ENCODE peak calls at places on chromosomes 2 and 18, in nine cellular contexts. P is ovary, J is transverse colon, C is GM12878, Q is adrenal gland, M is IMR-90, Y is A549, G is endothelial cell of umbilical vein, E is body of pancreas. S is an unnamed sample.

GRCh38 chr2:227862741-227863588 is 8.5 kb upstream of the DAW1 start:
- DNase-seq in M (peak), J (no peak), C (no peak), Q (peak), Y (peak), E (no peak), P (no peak), G (peak), S (no peak)

GRCh38 chr2:186427970-186428369 is 58.1 kb upstream of the ZC3H15 start:
- DNase-seq in Y (no peak), M (no peak), E (no peak), C (no peak), J (no peak), Q (no peak), P (no peak), G (no peak), S (no peak)

GRCh38 chr2:106631281-106631680 is 144.1 kb downstream of the CD8B2 start:
- DNase-seq in J (no peak), G (no peak), M (no peak), Q (no peak), E (no peak), P (no peak), Y (no peak), C (no peak), S (no peak)

GRCh38 chr2:12493031-12493513 is 223.7 kb upstream of the TRIB2 start:
- DNase-seq in J (no peak), G (peak), P (peak), E (no peak), Q (peak), M (peak), Y (no peak), C (no peak), S (no peak)

GRCh38 chr2:241157841-241158545 is 7.7 kb downstream of the PPP1R7 start:
- DNase-seq in G (peak), J (no peak), E (no peak), Q (no peak), M (peak), Y (no peak), C (no peak), P (no peak), S (no peak)

GRCh38 chr2:201798252-201798918 is 8.0 kb upstream of the CDK15 start:
- DNase-seq in E (no peak), M (peak), G (peak), P (no peak), Y (no peak), C (no peak), J (no peak), Q (no peak), S (no peak)

GRCh38 chr2:239609583-239610310 is 208.9 kb upstream of the HDAC4 start:
- DNase-seq in G (no peak), J (no peak), C (no peak), P (no peak), Q (no peak), Y (no peak), M (no peak), E (no peak), S (no peak)

GRCh38 chr18:70907673-70908072 is 618.8 kb downstream of the SOCS6 start:
- DNase-seq in M (no peak), Q (no peak), C (no peak), Y (peak), J (no peak), E (no peak), G (peak), P (no peak), S (no peak)

GRCh38 chr2:158969717-158970521 is 1.5 kb downstream of the TANC1 start:
- DNase-seq in J (peak), C (no peak), G (peak), E (peak), Q (peak), M (peak), P (peak), Y (no peak), S (no peak)

GRCh38 chr18:1665064-1665463 is 760.4 kb downstream of the ADCYAP1 start:
- DNase-seq in M (no peak), G (no peak), J (no peak), P (no peak), Y (no peak), Q (no peak), E (no peak), C (no peak), S (no peak)

GRCh38 chr2:210544839-210545238 is 11.6 kb upstream of the CPS1 start:
- DNase-seq in J (no peak), G (no peak), M (no peak), E (no peak), Y (no peak), C (no peak), P (no peak), Q (no peak), S (no peak)

GRCh38 chr2:201858781-201859180 is 52.4 kb downstream of the CDK15 start:
- DNase-seq in E (peak), J (peak), M (peak), Y (no peak), C (no peak), Q (no peak), P (peak), G (peak), S (no peak)

GRCh38 chr2:156892449-156893335 is 364.8 kb upstream of the GALNT5 start:
- DNase-seq in J (no peak), Q (no peak), Y (peak), M (peak), G (peak), C (peak), P (no peak), E (no peak), S (no peak)

GRCh38 chr18:45719106-45719505 is 4.9 kb upstream of the SLC14A1 start:
- DNase-seq in E (no peak), P (no peak), Q (no peak), M (no peak), Y (no peak), J (no peak), C (no peak), G (no peak), S (no peak)

GRCh38 chr2:121189011-121189410 is 96.0 kb downstream of the TFCP2L1 start:
- DNase-seq in P (no peak), E (no peak), C (no peak), M (no peak), J (no peak), G (no peak), Y (no peak), Q (no peak), S (no peak)

GRCh38 chr2:120869659-120870466 is 134.2 kb downstream of the GLI2 start:
- DNase-seq in C (no peak), Y (no peak), M (peak), P (peak), J (no peak), E (no peak), Q (no peak), G (no peak), S (no peak)

GRCh38 chr2:122390406-122390805 is 635.0 kb downstream of the TSN start:
- DNase-seq in E (no peak), J (peak), C (peak), Q (no peak), Y (no peak), G (no peak), P (no peak), M (no peak), S (no peak)

GRCh38 chr18:68791801-68792200 is 6.1 kb upstream of the CCDC102B start:
- DNase-seq in Q (no peak), G (no peak), P (no peak), Y (no peak), J (no peak), C (no peak), M (peak), E (no peak), S (no peak)

GRCh38 chr18:13253786-13254755 is 35.5 kb downstream of the LDLRAD4 start:
- DNase-seq in P (no peak), M (no peak), G (no peak), J (no peak), Q (no peak), C (no peak), E (no peak), Y (no peak), S (no peak)

GRCh38 chr2:173903611-173904394 is 61.4 kb downstream of the SP3 start:
- DNase-seq in G (no peak), P (no peak), E (no peak), J (no peak), M (peak), C (no peak), Y (no peak), Q (no peak), S (no peak)

GRCh38 chr2:227325824-227326195 is 759 bp downstream of the MFF start:
- DNase-seq in J (peak), C (no peak), G (peak), P (peak), Q (peak), Y (peak), M (peak), E (peak), S (no peak)

GRCh38 chr2:195695002-195695631 is 38.1 kb downstream of the SLC39A10 start:
- DNase-seq in M (no peak), P (no peak), E (no peak), Q (no peak), G (no peak), C (no peak), Y (no peak), J (no peak), S (no peak)

GRCh38 chr2:195697681-195698220 is 40.7 kb downstream of the SLC39A10 start:
- DNase-seq in Q (no peak), J (no peak), Y (no peak), P (no peak), M (no peak), E (no peak), G (peak), C (no peak), S (no peak)

GRCh38 chr2:195696012-195696411 is 39.0 kb downstream of the SLC39A10 start:
- DNase-seq in Q (no peak), J (no peak), C (no peak), G (no peak), M (no peak), Y (no peak), P (no peak), E (no peak), S (no peak)

GRCh38 chr2:195706161-195706900 is 49.3 kb downstream of the SLC39A10 start:
- DNase-seq in Y (no peak), Q (no peak), J (no peak), P (no peak), G (no peak), E (no peak), C (no peak), M (peak), S (no peak)

DNA sequence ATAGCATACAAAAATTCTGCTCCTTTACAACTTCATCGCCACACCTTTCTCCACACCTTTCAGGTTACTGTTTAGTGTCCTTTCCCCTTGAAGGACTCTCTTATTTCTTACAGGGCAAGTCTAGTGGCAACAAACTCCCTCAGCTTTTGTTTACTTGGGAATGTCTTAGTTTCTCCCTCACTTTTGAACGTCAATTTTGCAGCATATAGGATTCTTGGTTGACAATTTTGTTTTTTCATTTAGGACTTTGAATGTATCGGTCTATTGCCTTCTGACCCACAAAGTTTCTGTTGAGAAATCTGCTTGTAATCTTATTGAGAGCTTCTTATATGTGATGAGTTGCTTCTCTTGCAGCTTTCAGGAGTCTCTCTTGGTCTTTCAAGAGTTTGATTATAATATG is 43.5 kb downstream of the SLC39A10 start:
- DNase-seq in G (no peak), Y (no peak), E (no peak), M (no peak), C (no peak), P (no peak), J (no peak), Q (no peak), S (no peak)
- TF ChIP-seq POLR2A in G (no peak), Y (no peak), E (no peak), M (no peak), C (no peak), P (no peak), J (no peak), Q (no peak), S (no peak)

DNA sequence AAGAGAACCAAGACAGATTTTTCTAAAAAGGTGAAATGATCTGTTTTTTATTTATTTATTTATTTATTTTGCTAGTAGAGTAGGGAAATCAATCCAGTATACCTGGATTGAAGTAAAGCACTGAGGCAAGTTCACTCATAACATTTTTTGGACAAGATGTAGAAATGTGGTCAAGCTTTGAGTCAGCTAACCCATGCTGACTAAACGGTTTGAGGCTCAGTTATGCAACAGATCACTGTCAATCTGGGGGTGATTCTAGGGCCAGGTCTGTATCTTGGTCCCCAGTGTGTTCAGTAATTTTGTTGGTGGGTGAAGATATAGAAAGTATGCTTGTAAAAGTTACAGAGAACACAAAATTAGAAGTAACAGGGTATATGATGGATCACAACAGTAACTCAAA is 60.2 kb downstream of the RMDN2 start:
- DNase-seq in C (peak), J (no peak), G (no peak), P (no peak), Q (no peak), M (peak), Y (no peak), E (no peak), S (no peak)
- TF ChIP-seq POLR2A in C (no peak), J (no peak), G (no peak), P (no peak), Q (no peak), M (no peak), Y (no peak), E (no peak), S (no peak)

GRCh38 chr2:45651415-45652089 is at the start of gene PRKCE:
- DNase-seq in Y (peak), C (no peak), M (no peak), J (peak), P (peak), Q (peak), G (peak), E (peak), S (peak)

GRCh38 chr2:45649457-45649854 is 2.0 kb upstream of the PRKCE start:
- DNase-seq in Y (no peak), G (peak), E (no peak), Q (no peak), J (no peak), P (no peak), C (no peak), M (peak), S (no peak)

GRCh38 chr2:45647986-45648520 is 3.4 kb upstream of the PRKCE start:
- DNase-seq in M (no peak), Y (no peak), P (no peak), E (no peak), Q (no peak), C (no peak), G (no peak), J (no peak), S (no peak)

GRCh38 chr2:45650851-45651414 is 542 bp upstream of the PRKCE start:
- DNase-seq in J (peak), M (peak), G (peak), P (peak), Q (peak), E (peak), Y (peak), C (peak), S (peak)

DNA sequence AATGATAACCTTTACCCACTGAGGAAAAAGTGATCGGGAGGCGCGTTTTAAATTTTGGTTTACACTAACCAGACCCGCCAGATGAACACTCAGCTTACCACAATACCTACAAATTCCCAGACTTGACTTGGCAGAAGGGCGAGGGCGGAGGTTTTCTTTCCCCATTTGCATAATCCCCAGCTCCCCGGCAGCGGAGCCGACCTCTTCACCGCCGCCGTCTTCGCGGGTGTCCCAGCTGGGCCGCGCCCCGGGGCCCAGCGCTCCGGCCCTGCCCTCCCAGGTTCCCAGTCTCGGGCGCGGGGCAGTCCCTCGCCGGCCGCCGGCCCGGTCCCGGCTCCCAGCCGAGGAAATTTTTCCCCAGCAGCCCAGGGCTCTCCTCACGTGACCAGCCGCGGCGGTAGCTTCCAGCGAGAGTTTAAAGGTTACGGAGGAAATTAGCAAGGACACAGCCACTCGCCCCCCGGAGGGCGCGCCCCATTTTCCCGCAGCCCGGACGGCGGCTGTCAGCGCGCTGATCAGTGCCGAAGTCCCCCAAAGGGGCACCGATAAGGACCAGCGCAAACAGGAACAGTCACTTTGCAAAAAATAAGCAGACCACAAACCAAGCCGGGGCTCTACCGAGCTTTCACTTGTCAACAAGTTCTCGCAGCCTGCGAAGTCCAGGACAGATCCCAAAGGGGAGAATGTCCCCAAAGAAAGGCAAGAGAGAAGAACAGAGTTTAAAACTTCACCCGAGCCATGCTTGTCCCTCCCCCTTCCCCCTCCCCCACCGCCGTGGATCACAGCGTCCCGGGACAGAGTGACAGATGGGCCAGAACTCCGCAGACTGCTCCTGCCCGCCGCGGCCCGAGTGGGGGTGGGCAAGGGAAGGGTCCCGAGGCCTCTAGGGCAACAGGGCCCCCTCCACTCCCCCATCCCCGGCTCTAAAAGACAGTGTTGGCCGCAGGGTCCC is 1.3 kb upstream of the PRKCE start:
- DNase-seq in P (peak), J (peak), G (peak), E (peak), M (peak), C (no peak), Q (peak), Y (peak), S (peak)
- TF ChIP-seq POLR2A in P (no peak), J (peak), G (no peak), E (peak), M (no peak), C (peak), Q (no peak), Y (no peak), S (no peak)

GRCh38 chr18:23134780-23135678 is at the start of gene CABLES1:
- DNase-seq in C (no peak), M (peak), Y (peak), E (peak), G (peak), J (peak), Q (no peak), P (peak), S (peak)

GRCh38 chr18:23131693-23132319 is 3.5 kb upstream of the CABLES1 start:
- DNase-seq in E (peak), C (peak), J (peak), Y (peak), M (peak), Q (peak), P (no peak), G (peak), S (peak)

GRCh38 chr18:23135679-23136325 is 517 bp downstream of the CABLES1 start:
- DNase-seq in P (peak), J (peak), G (no peak), E (peak), C (no peak), M (no peak), Q (no peak), Y (no peak), S (peak)

GRCh38 chr18:23136326-23137092 is 1.2 kb downstream of the CABLES1 start:
- DNase-seq in M (no peak), E (peak), G (no peak), Y (no peak), C (no peak), P (peak), J (no peak), Q (no peak), S (peak)

GRCh38 chr18:23133860-23134779 is 1.2 kb upstream of the CABLES1 start:
- DNase-seq in P (no peak), E (peak), J (peak), M (no peak), Q (no peak), C (peak), Y (peak), G (no peak), S (peak)
- TF ChIP-seq POLR2A in P (no peak), E (no peak), J (no peak), M (no peak), Q (no peak), C (peak), Y (no peak), G (no peak), S (peak)

GRCh38 chr2:109703076-109703475 is 88.9 kb downstream of the SOWAHC start:
- DNase-seq in M (no peak), C (no peak), P (no peak), Y (no peak), G (no peak), J (no peak), E (no peak), Q (no peak), S (no peak)

GRCh38 chr2:109701362-109701761 is 87.2 kb downstream of the SOWAHC start:
- DNase-seq in E (no peak), G (no peak), Q (no peak), P (no peak), C (no peak), Y (no peak), M (no peak), J (no peak), S (no peak)

GRCh38 chr2:109700680-109701274 is 86.6 kb downstream of the SOWAHC start:
- DNase-seq in J (no peak), M (no peak), Y (no peak), G (no peak), C (no peak), Q (no peak), P (no peak), E (no peak), S (no peak)

GRCh38 chr2:109702250-109702985 is 88.3 kb downstream of the SOWAHC start:
- DNase-seq in Y (no peak), Q (no peak), E (no peak), P (no peak), M (peak), J (peak), G (no peak), C (no peak), S (no peak)

GRCh38 chr2:109703798-109704197 is 89.6 kb downstream of the SOWAHC start:
- DNase-seq in M (no peak), G (no peak), J (no peak), E (no peak), C (no peak), Q (no peak), Y (no peak), P (no peak), S (no peak)
- TF ChIP-seq POLR2A in M (no peak), G (no peak), J (no peak), E (no peak), C (no peak), Q (no peak), Y (no peak), P (no peak), S (no peak)

DNA sequence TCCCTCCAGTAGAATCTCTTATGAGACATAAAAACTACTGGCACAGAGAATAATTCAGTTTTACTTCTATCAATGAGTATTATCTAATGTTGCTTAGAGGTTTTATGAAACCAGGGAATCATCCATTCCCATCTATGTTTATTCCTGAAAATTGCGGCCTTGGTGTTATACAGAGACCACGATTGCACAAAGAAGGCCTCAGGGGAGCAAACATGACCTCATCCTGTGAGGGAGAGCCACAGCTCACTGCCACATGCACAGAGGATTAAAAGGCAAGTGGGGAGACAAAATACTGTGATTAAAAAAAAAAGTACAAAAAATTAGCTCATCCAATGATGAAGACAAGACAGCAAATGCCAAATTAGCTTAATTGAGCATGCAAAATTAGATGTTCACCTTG is 111.8 kb upstream of the SLC35G4 start:
- DNase-seq in Q (no peak), P (no peak), G (no peak), Y (no peak), C (no peak), J (no peak), E (no peak), M (peak), S (no peak)
- TF ChIP-seq POLR2A in Q (no peak), P (no peak), G (no peak), Y (no peak), C (no peak), J (no peak), E (no peak), M (no peak), S (no peak)

S was measured in GM12892.